ENCODE peak calls at places on chromosomes 7 and 10, in seven cellular contexts. One of them, this sample, is unnamed.

GRCh38 chr10:61795551-61795950 is 105.9 kb upstream of the ARID5B start:
- DNase-seq in H54: no peak
- DNase-seq in HepG2: no peak
- DNase-seq in sigmoid colon: no peak
- DNase-seq in uterus: no peak
- DNase-seq in body of pancreas: no peak
- DNase-seq in thyroid gland: no peak
- DNase-seq in this sample: no peak

GRCh38 chr7:121404348-121404747 is 8.2 kb upstream of the FAM3C start:
- DNase-seq in uterus: no peak
- DNase-seq in H54: no peak
- DNase-seq in body of pancreas: no peak
- DNase-seq in thyroid gland: no peak
- DNase-seq in sigmoid colon: no peak
- DNase-seq in HepG2: no peak
- DNase-seq in this sample: no peak

GRCh38 chr7:16739863-16740622 is 13.5 kb upstream of the TSPAN13 start:
- DNase-seq in thyroid gland: no peak
- DNase-seq in body of pancreas: peak
- DNase-seq in uterus: peak
- DNase-seq in HepG2: no peak
- DNase-seq in sigmoid colon: no peak
- DNase-seq in H54: peak
- DNase-seq in this sample: no peak

GRCh38 chr10:60732240-60733188 is 45.8 kb upstream of the CDK1 start:
- DNase-seq in uterus: no peak
- DNase-seq in body of pancreas: peak
- DNase-seq in H54: no peak
- DNase-seq in sigmoid colon: peak
- DNase-seq in HepG2: no peak
- DNase-seq in thyroid gland: peak
- DNase-seq in this sample: peak

GRCh38 chr10:89937494-89937893 is 236.1 kb downstream of the KIF20B start:
- DNase-seq in thyroid gland: no peak
- DNase-seq in uterus: no peak
- DNase-seq in HepG2: no peak
- DNase-seq in sigmoid colon: no peak
- DNase-seq in body of pancreas: no peak
- DNase-seq in H54: no peak
- DNase-seq in this sample: no peak

GRCh38 chr7:29309041-29309860 is 114.7 kb downstream of the CHN2 start:
- DNase-seq in uterus: no peak
- DNase-seq in sigmoid colon: no peak
- DNase-seq in thyroid gland: no peak
- DNase-seq in H54: no peak
- DNase-seq in body of pancreas: no peak
- DNase-seq in HepG2: peak
- DNase-seq in this sample: no peak

GRCh38 chr7:30266686-30267085 is 17.7 kb upstream of the ZNRF2 start:
- DNase-seq in HepG2: no peak
- DNase-seq in thyroid gland: no peak
- DNase-seq in body of pancreas: no peak
- DNase-seq in sigmoid colon: no peak
- DNase-seq in uterus: no peak
- DNase-seq in H54: no peak
- DNase-seq in this sample: no peak

GRCh38 chr10:121597504-121598241 is 571 bp downstream of the FGFR2 start:
- DNase-seq in HepG2: no peak
- DNase-seq in H54: no peak
- DNase-seq in body of pancreas: no peak
- DNase-seq in thyroid gland: peak
- DNase-seq in uterus: peak
- DNase-seq in sigmoid colon: peak
- DNase-seq in this sample: no peak

GRCh38 chr7:102077081-102077480 is 209.6 kb upstream of the SH2B2 start:
- DNase-seq in body of pancreas: no peak
- DNase-seq in uterus: no peak
- DNase-seq in HepG2: no peak
- DNase-seq in sigmoid colon: no peak
- DNase-seq in H54: no peak
- DNase-seq in thyroid gland: no peak
- DNase-seq in this sample: no peak

GRCh38 chr10:86393401-86393800 is 26.8 kb upstream of the GRID1 start:
- DNase-seq in HepG2: no peak
- DNase-seq in uterus: no peak
- DNase-seq in thyroid gland: no peak
- DNase-seq in H54: no peak
- DNase-seq in body of pancreas: no peak
- DNase-seq in sigmoid colon: no peak
- DNase-seq in this sample: no peak

GRCh38 chr10:66257801-66258200 is 668.0 kb upstream of the LRRTM3 start:
- DNase-seq in uterus: no peak
- DNase-seq in body of pancreas: no peak
- DNase-seq in H54: no peak
- DNase-seq in thyroid gland: no peak
- DNase-seq in HepG2: no peak
- DNase-seq in sigmoid colon: no peak
- DNase-seq in this sample: no peak

GRCh38 chr10:126408953-126409641 is 20.8 kb upstream of the ADAM12 start:
- DNase-seq in H54: no peak
- DNase-seq in sigmoid colon: no peak
- DNase-seq in HepG2: no peak
- DNase-seq in thyroid gland: no peak
- DNase-seq in uterus: no peak
- DNase-seq in body of pancreas: no peak
- DNase-seq in this sample: no peak

GRCh38 chr10:132366499-132366898 is 30.5 kb upstream of the PWWP2B start:
- DNase-seq in uterus: peak
- DNase-seq in body of pancreas: no peak
- DNase-seq in thyroid gland: no peak
- DNase-seq in HepG2: no peak
- DNase-seq in H54: no peak
- DNase-seq in sigmoid colon: peak
- DNase-seq in this sample: peak

GRCh38 chr10:85026878-85027467 is 698.6 kb downstream of the CCSER2 start:
- DNase-seq in HepG2: no peak
- DNase-seq in uterus: no peak
- DNase-seq in H54: no peak
- DNase-seq in sigmoid colon: no peak
- DNase-seq in body of pancreas: no peak
- DNase-seq in thyroid gland: no peak
- DNase-seq in this sample: no peak

GRCh38 chr7:16880469-16881034 is 1.2 kb downstream of the AGR3 start:
- DNase-seq in HepG2: no peak
- DNase-seq in H54: no peak
- DNase-seq in body of pancreas: no peak
- DNase-seq in thyroid gland: no peak
- DNase-seq in uterus: no peak
- DNase-seq in sigmoid colon: no peak
- DNase-seq in this sample: no peak

GRCh38 chr7:127885222-127885772 is 145.9 kb downstream of the LRRC4 start:
- DNase-seq in sigmoid colon: no peak
- DNase-seq in H54: no peak
- DNase-seq in body of pancreas: no peak
- DNase-seq in uterus: no peak
- DNase-seq in thyroid gland: no peak
- DNase-seq in HepG2: no peak
- DNase-seq in this sample: no peak

GRCh38 chr7:127885843-127886242 is 145.4 kb downstream of the LRRC4 start:
- DNase-seq in thyroid gland: no peak
- DNase-seq in H54: peak
- DNase-seq in sigmoid colon: no peak
- DNase-seq in body of pancreas: peak
- DNase-seq in uterus: no peak
- DNase-seq in HepG2: no peak
- DNase-seq in this sample: no peak

GRCh38 chr7:127887096-127887495 is 144.1 kb downstream of the LRRC4 start:
- DNase-seq in sigmoid colon: no peak
- DNase-seq in body of pancreas: no peak
- DNase-seq in H54: no peak
- DNase-seq in HepG2: no peak
- DNase-seq in thyroid gland: no peak
- DNase-seq in uterus: no peak
- DNase-seq in this sample: no peak

GRCh38 chr7:127887631-127888030 is 143.6 kb downstream of the LRRC4 start:
- DNase-seq in uterus: no peak
- DNase-seq in H54: no peak
- DNase-seq in body of pancreas: no peak
- DNase-seq in sigmoid colon: no peak
- DNase-seq in thyroid gland: no peak
- DNase-seq in HepG2: no peak
- DNase-seq in this sample: no peak

DNA sequence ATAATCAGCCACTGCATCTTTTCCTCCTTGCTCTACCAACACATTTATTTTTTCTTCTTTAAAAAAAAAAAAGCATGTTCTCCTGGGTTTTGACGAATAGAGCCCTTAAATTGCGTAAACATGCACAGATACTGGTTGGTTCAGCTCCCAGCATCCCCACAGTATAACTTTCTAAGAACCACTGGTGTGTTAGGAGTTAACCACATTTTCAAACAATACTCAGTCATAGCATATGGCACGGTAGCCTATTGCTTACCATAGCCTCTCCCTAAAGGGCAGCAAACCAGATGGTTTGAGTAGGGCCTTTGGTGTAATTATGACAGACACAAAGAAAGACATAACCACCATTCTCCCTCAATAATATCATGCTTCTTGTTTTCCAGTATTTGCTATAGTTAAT is 145.0 kb downstream of the LRRC4 start:
- DNase-seq in H54: no peak
- DNase-seq in HepG2: no peak
- DNase-seq in sigmoid colon: no peak
- DNase-seq in uterus: no peak
- DNase-seq in thyroid gland: no peak
- DNase-seq in body of pancreas: no peak
- DNase-seq in this sample: no peak
- TF ChIP-seq POLR2A in H54: no peak
- TF ChIP-seq POLR2A in HepG2: no peak
- TF ChIP-seq POLR2A in sigmoid colon: no peak
- TF ChIP-seq POLR2A in uterus: no peak
- TF ChIP-seq POLR2A in thyroid gland: no peak
- TF ChIP-seq POLR2A in body of pancreas: no peak
- TF ChIP-seq POLR2A in this sample: no peak

GRCh38 chr10:96670786-96671185 is 49.5 kb downstream of the PIK3AP1 start:
- DNase-seq in H54: no peak
- DNase-seq in sigmoid colon: no peak
- DNase-seq in body of pancreas: no peak
- DNase-seq in thyroid gland: no peak
- DNase-seq in HepG2: peak
- DNase-seq in uterus: no peak
- DNase-seq in this sample: no peak

GRCh38 chr10:96664563-96664962 is 55.8 kb downstream of the PIK3AP1 start:
- DNase-seq in uterus: no peak
- DNase-seq in sigmoid colon: no peak
- DNase-seq in H54: no peak
- DNase-seq in body of pancreas: peak
- DNase-seq in HepG2: no peak
- DNase-seq in thyroid gland: no peak
- DNase-seq in this sample: no peak

GRCh38 chr10:96666738-96667137 is 53.6 kb downstream of the PIK3AP1 start:
- DNase-seq in thyroid gland: no peak
- DNase-seq in sigmoid colon: no peak
- DNase-seq in body of pancreas: no peak
- DNase-seq in uterus: no peak
- DNase-seq in HepG2: no peak
- DNase-seq in H54: no peak
- DNase-seq in this sample: no peak

GRCh38 chr10:96665306-96665705 is 55.0 kb downstream of the PIK3AP1 start:
- DNase-seq in thyroid gland: no peak
- DNase-seq in H54: no peak
- DNase-seq in sigmoid colon: no peak
- DNase-seq in uterus: no peak
- DNase-seq in HepG2: no peak
- DNase-seq in body of pancreas: no peak
- DNase-seq in this sample: no peak

GRCh38 chr10:96667401-96667800 is 52.9 kb downstream of the PIK3AP1 start:
- DNase-seq in uterus: no peak
- DNase-seq in thyroid gland: no peak
- DNase-seq in sigmoid colon: no peak
- DNase-seq in H54: no peak
- DNase-seq in body of pancreas: no peak
- DNase-seq in HepG2: no peak
- DNase-seq in this sample: no peak
- TF ChIP-seq POLR2A in uterus: no peak
- TF ChIP-seq POLR2A in thyroid gland: no peak
- TF ChIP-seq POLR2A in sigmoid colon: no peak
- TF ChIP-seq POLR2A in H54: no peak
- TF ChIP-seq POLR2A in body of pancreas: no peak
- TF ChIP-seq POLR2A in HepG2: no peak
- TF ChIP-seq POLR2A in this sample: no peak

GRCh38 chr10:77537720-77538373 is 99.8 kb downstream of the KCNMA1 start:
- DNase-seq in thyroid gland: no peak
- DNase-seq in H54: no peak
- DNase-seq in body of pancreas: no peak
- DNase-seq in HepG2: no peak
- DNase-seq in uterus: peak
- DNase-seq in sigmoid colon: peak
- DNase-seq in this sample: no peak
- TF ChIP-seq POLR2A in thyroid gland: no peak
- TF ChIP-seq POLR2A in H54: no peak
- TF ChIP-seq POLR2A in body of pancreas: no peak
- TF ChIP-seq POLR2A in HepG2: no peak
- TF ChIP-seq POLR2A in uterus: no peak
- TF ChIP-seq POLR2A in sigmoid colon: no peak
- TF ChIP-seq POLR2A in this sample: no peak

GRCh38 chr7:137994091-137994688 is 7.7 kb downstream of the CREB3L2 start:
- DNase-seq in thyroid gland: no peak
- DNase-seq in H54: no peak
- DNase-seq in body of pancreas: peak
- DNase-seq in sigmoid colon: no peak
- DNase-seq in uterus: no peak
- DNase-seq in HepG2: no peak
- DNase-seq in this sample: no peak

GRCh38 chr7:137993395-137993743 is 8.5 kb downstream of the CREB3L2 start:
- DNase-seq in thyroid gland: no peak
- DNase-seq in sigmoid colon: no peak
- DNase-seq in uterus: no peak
- DNase-seq in HepG2: no peak
- DNase-seq in body of pancreas: no peak
- DNase-seq in H54: no peak
- DNase-seq in this sample: no peak

GRCh38 chr7:137992042-137992737 is 9.7 kb downstream of the CREB3L2 start:
- DNase-seq in H54: no peak
- DNase-seq in HepG2: peak
- DNase-seq in uterus: no peak
- DNase-seq in thyroid gland: no peak
- DNase-seq in body of pancreas: peak
- DNase-seq in sigmoid colon: peak
- DNase-seq in this sample: no peak

GRCh38 chr7:137990251-137990901 is 11.5 kb downstream of the CREB3L2 start:
- DNase-seq in sigmoid colon: no peak
- DNase-seq in HepG2: no peak
- DNase-seq in H54: no peak
- DNase-seq in thyroid gland: no peak
- DNase-seq in uterus: no peak
- DNase-seq in body of pancreas: no peak
- DNase-seq in this sample: no peak

GRCh38 chr7:137992738-137993394 is 9.0 kb downstream of the CREB3L2 start:
- DNase-seq in H54: no peak
- DNase-seq in thyroid gland: no peak
- DNase-seq in HepG2: peak
- DNase-seq in sigmoid colon: peak
- DNase-seq in body of pancreas: peak
- DNase-seq in uterus: peak
- DNase-seq in this sample: peak
- TF ChIP-seq POLR2A in H54: no peak
- TF ChIP-seq POLR2A in thyroid gland: no peak
- TF ChIP-seq POLR2A in HepG2: no peak
- TF ChIP-seq POLR2A in sigmoid colon: no peak
- TF ChIP-seq POLR2A in body of pancreas: no peak
- TF ChIP-seq POLR2A in uterus: no peak
- TF ChIP-seq POLR2A in this sample: no peak

GRCh38 chr7:141975806-141976523 is 2.4 kb upstream of the TAS2R38 start:
- DNase-seq in HepG2: peak
- DNase-seq in sigmoid colon: no peak
- DNase-seq in body of pancreas: peak
- DNase-seq in thyroid gland: peak
- DNase-seq in H54: peak
- DNase-seq in uterus: peak
- DNase-seq in this sample: no peak
- TF ChIP-seq POLR2A in HepG2: no peak
- TF ChIP-seq POLR2A in sigmoid colon: no peak
- TF ChIP-seq POLR2A in body of pancreas: no peak
- TF ChIP-seq POLR2A in thyroid gland: no peak
- TF ChIP-seq POLR2A in H54: no peak
- TF ChIP-seq POLR2A in uterus: no peak
- TF ChIP-seq POLR2A in this sample: no peak

This sample was measured in suprapubic skin.